ENCODE peak calls at places on chromosome 20, in six cellular contexts. U, M, H, B, I and V are unnamed samples.

GRCh38 chr20:60395993-60396392 is 437.8 kb downstream of the CDH26 start:
- DNase-seq in U (no peak), M (no peak), H (no peak), B (no peak), I (no peak), V (no peak)

GRCh38 chr20:47784599-47785320 is 521 bp downstream of the SULF2 start:
- DNase-seq in U (peak), M (peak), H (peak), B (peak), I (peak), V (peak)

GRCh38 chr20:34180460-34181108 is 60.6 kb upstream of the ASIP start:
- DNase-seq in U (peak), M (no peak), H (no peak), B (no peak), I (no peak), V (no peak)

GRCh38 chr20:51199920-51200319 is 177.0 kb upstream of the KCNG1 start:
- DNase-seq in U (no peak), M (no peak), H (no peak), B (no peak), I (no peak), V (no peak)

GRCh38 chr20:2122921-2123320 is 21.3 kb downstream of the STK35 start:
- DNase-seq in U (no peak), M (no peak), H (peak), B (peak), I (no peak), V (no peak)

GRCh38 chr20:29763821-29764511 is 1493.5 kb upstream of the DEFB115 start:
- DNase-seq in U (no peak), M (no peak), H (no peak), B (no peak), I (no peak), V (no peak)

GRCh38 chr20:43938932-43939761 is 24.5 kb downstream of the TOX2 start:
- DNase-seq in U (no peak), M (no peak), H (peak), B (no peak), I (peak), V (no peak)

GRCh38 chr20:36340593-36340990 is 34.5 kb downstream of the DLGAP4 start:
- DNase-seq in U (no peak), M (no peak), H (no peak), B (no peak), I (no peak), V (no peak)

GRCh38 chr20:2283706-2284423 is 11.9 kb upstream of the TGM3 start:
- DNase-seq in U (no peak), M (no peak), H (no peak), B (no peak), I (peak), V (no peak)

GRCh38 chr20:18611492-18611891 is 23.6 kb downstream of the DTD1 start:
- DNase-seq in U (no peak), M (no peak), H (no peak), B (no peak), I (no peak), V (no peak)

GRCh38 chr20:20085071-20085470 is 32.7 kb downstream of the CFAP61 start:
- DNase-seq in U (no peak), M (no peak), H (no peak), B (no peak), I (no peak), V (no peak)

GRCh38 chr20:21513881-21514540 is at the start of gene NKX2-2:
- DNase-seq in U (no peak), M (no peak), H (no peak), B (no peak), I (no peak), V (no peak)

GRCh38 chr20:11522359-11522758 is 395.3 kb upstream of the BTBD3 start:
- DNase-seq in U (no peak), M (no peak), H (no peak), B (no peak), I (no peak), V (no peak)

DNA sequence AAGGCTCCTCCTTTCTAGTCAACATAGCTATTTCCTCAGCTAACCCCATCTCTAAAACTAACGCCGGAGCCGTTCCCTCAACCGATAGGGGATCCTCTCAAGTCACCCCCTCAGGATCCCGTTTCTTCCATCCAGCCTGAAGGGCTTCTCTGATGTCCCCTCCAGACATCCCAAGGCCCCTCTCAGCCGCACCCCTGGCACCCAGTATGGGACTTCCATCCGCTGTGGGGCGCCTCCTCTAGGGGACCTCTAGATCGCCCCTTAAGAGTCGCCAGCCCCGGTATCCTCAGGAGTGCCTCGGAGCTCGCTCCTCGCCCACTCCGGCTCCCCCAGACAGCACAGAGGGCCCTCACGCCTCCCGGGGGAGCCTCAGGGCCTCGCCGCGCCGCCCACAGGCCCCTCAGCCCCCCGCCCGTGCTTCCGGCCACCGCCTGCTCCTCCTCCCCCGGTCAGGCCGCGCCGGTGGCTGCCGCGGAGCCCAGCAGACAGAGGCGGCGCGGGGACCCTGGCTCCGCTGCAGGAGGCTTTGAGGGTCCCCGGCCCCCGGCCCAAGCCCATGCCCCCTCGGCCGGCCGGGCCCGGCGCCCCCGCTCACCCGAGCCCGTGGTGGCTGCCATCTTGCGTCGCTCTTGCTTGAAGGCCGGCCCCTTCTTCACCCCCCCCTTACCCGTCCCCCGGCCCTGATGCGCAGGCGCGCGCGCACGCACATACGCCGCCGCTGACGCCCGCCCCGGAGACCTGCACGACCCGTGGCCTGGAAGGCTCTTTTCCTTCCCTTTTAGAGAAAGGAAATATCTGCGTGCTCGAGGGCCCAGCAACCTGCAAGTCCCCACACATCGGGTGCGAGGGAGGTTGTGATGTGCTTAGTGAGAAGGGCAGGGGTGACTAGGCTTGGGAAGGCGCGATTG is at the start of gene UBE2V1:
- DNase-seq in U (peak), M (peak), H (peak), B (peak), I (peak), V (peak)
- TF ChIP-seq CTCF in U (no peak), M (peak), H (peak), B (no peak), I (peak), V (peak)

GRCh38 chr20:54577637-54578036 is 102.2 kb downstream of the DOK5 start:
- DNase-seq in U (no peak), M (no peak), H (no peak), B (no peak), I (no peak), V (no peak)
- TF ChIP-seq CTCF in U (no peak), M (no peak), H (no peak), B (no peak), I (no peak), V (no peak)

GRCh38 chr20:63952210-63952535 is 4.0 kb downstream of the UCKL1 start:
- DNase-seq in U (no peak), M (no peak), H (no peak), B (no peak), I (no peak), V (no peak)
- TF ChIP-seq CTCF in U (no peak), M (no peak), H (no peak), B (no peak), I (no peak), V (no peak)

DNA sequence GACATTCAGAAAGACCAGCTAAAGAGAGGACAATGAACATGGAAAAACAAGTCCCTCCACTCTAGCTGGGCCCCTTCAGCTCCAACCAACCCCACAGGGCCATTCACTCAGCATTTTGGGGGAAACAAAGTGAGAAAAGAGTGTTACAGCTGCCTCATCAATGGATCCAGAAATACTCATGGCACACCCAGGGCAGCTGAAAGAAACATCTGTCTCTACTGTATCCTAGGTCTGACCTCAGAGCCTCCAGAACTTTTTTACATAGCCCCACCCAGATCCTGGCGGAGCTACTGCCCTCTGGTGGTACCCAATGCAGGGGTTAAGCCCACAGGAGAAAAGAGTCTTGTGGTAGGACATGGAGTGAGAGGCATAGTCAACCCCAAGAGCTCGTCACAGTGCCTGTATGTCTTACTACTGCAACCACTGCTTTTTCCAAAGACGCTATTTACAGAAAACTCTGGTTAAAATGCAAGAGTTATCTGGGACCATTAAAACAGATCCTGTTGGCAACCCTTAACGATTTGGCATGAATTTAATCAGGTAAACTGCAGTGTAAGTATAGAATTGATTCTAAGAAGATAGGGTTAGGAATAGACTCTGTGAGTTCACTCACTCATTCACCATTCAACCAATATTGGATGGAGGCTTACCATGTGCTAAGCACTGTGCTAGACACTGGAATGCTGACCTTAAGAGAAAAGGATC is 37.4 kb upstream of the FAM83C start:
- DNase-seq in U (peak), M (peak), H (peak), B (no peak), I (peak), V (peak)
- TF ChIP-seq CTCF in U (peak), M (peak), H (peak), B (no peak), I (peak), V (peak)

GRCh38 chr20:59250293-59250692 is 50.1 kb upstream of the EDN3 start:
- DNase-seq in U (no peak), M (no peak), H (no peak), B (no peak), I (no peak), V (no peak)

GRCh38 chr20:59242714-59243626 is 57.4 kb upstream of the EDN3 start:
- DNase-seq in U (no peak), M (no peak), H (no peak), B (no peak), I (no peak), V (no peak)

GRCh38 chr20:59253325-59253724 is 47.1 kb upstream of the EDN3 start:
- DNase-seq in U (no peak), M (no peak), H (no peak), B (no peak), I (no peak), V (no peak)

GRCh38 chr20:59246691-59247090 is 53.7 kb upstream of the EDN3 start:
- DNase-seq in U (no peak), M (no peak), H (no peak), B (no peak), I (no peak), V (no peak)

GRCh38 chr20:59248031-59248684 is 52.3 kb upstream of the EDN3 start:
- DNase-seq in U (no peak), M (no peak), H (no peak), B (no peak), I (no peak), V (no peak)
- TF ChIP-seq CTCF in U (no peak), M (no peak), H (no peak), B (no peak), I (no peak), V (no peak)